ENCODE peak calls at places on chromosomes 16 and 17, in four cellular contexts. F is stromal cell of bone marrow, B is Ammon's horn, I is cerebellar nuclear complex. Q is an unnamed sample.

GRCh38 chr16:46982335-46982734 is 8.9 kb upstream of the DNAJA2 start:
- DNase-seq in F (no peak), B (no peak), I (no peak), Q (no peak)

GRCh38 chr17:28997811-28998210 is 8.0 kb downstream of the SEZ6 start:
- DNase-seq in F (no peak), B (no peak), I (no peak), Q (no peak)

GRCh38 chr17:66507103-66507923 is 204.9 kb downstream of the PRKCA start:
- DNase-seq in F (peak; percentile 77), B (no peak), I (no peak), Q (peak; percentile 68)

GRCh38 chr17:42274273-42274542 is 2.0 kb downstream of the STAT5B start:
- DNase-seq in F (no peak), B (no peak), I (no peak), Q (no peak)

GRCh38 chr16:10619271-10619849 is 39.0 kb upstream of the EMP2 start:
- DNase-seq in F (no peak), B (peak; percentile 35), I (no peak), Q (no peak)

GRCh38 chr16:81665588-81665987 is 113.5 kb upstream of the PLCG2 start:
- DNase-seq in F (no peak), B (no peak), I (no peak), Q (no peak)

GRCh38 chr17:78315355-78316114 is 44.3 kb downstream of the SOCS3 start:
- DNase-seq in F (peak; percentile 98), B (no peak), I (no peak), Q (peak; percentile 95)

GRCh38 chr17:15782809-15783208 is 50.7 kb downstream of the TBC1D26 start:
- DNase-seq in F (peak; percentile 36), B (peak; percentile 10), I (no peak), Q (no peak)

GRCh38 chr17:61316633-61317032 is 83.0 kb upstream of the TBX2 start:
- DNase-seq in F (no peak), B (no peak), I (no peak), Q (no peak)

GRCh38 chr17:27239046-27239445 is 54.9 kb upstream of the WSB1 start:
- DNase-seq in F (no peak), B (peak; percentile 47), I (no peak), Q (no peak)

GRCh38 chr16:80875616-80876015 is 71.2 kb upstream of the CDYL2 start:
- DNase-seq in F (no peak), B (no peak), I (no peak), Q (no peak)